ENCODE peak calls at places on chromosomes 5 and 9, in six cellular contexts. J is heart right ventricle, M is dorsolateral prefrontal cortex, S is HepG2, B is stomach, R is HCT116. U is an unnamed sample.

GRCh38 chr5:84028093-84028492 is 307.4 kb upstream of the HAPLN1 start:
- DNase-seq in M (no peak), R (no peak), J (no peak), B (no peak), S (no peak), U (no peak)

GRCh38 chr5:141845371-141845821 is 32.8 kb downstream of the PCDH1 start:
- DNase-seq in J (no peak), M (no peak), R (no peak), B (no peak), S (no peak), U (no peak)

GRCh38 chr9:95511952-95512750 is 4.6 kb downstream of the PTCH1 start:
- DNase-seq in J (no peak), B (no peak), M (no peak), R (no peak), S (no peak), U (no peak)

GRCh38 chr5:32709789-32710334 is 1.3 kb upstream of the NPR3 start:
- DNase-seq in R (peak), B (peak), S (peak), J (peak), M (no peak), U (no peak)

GRCh38 chr5:83542839-83543238 is 71.3 kb downstream of the VCAN start:
- DNase-seq in M (no peak), S (no peak), B (no peak), J (no peak), R (no peak), U (no peak)

GRCh38 chr9:99820330-99821186 is 1.1 kb upstream of the NR4A3 start:
- DNase-seq in B (peak), M (no peak), S (peak), R (no peak), J (peak), U (no peak)

GRCh38 chr5:135494196-135494595 is 41.6 kb downstream of the NEUROG1 start:
- DNase-seq in R (no peak), B (no peak), M (no peak), S (no peak), J (no peak), U (no peak)

GRCh38 chr5:156589859-156590216 is 260.3 kb upstream of the PPP1R2B start:
- DNase-seq in S (no peak), R (no peak), J (no peak), B (no peak), M (no peak), U (no peak)

GRCh38 chr9:133556354-133556753 is 21.9 kb downstream of the ADAMTSL2 start:
- DNase-seq in S (no peak), B (no peak), J (no peak), M (no peak), R (no peak), U (no peak)

GRCh38 chr5:171330011-171330410 is 21.0 kb downstream of the TLX3 start:
- DNase-seq in S (no peak), B (no peak), J (no peak), M (no peak), R (no peak), U (no peak)

GRCh38 chr5:56330806-56331205 is 97.7 kb upstream of the ANKRD55 start:
- DNase-seq in J (no peak), R (no peak), B (no peak), S (no peak), M (no peak), U (no peak)

GRCh38 chr5:93821892-93822291 is 80.5 kb upstream of the POU5F2 start:
- DNase-seq in S (no peak), J (no peak), B (no peak), R (no peak), M (no peak), U (no peak)

GRCh38 chr5:52262844-52263243 is 524.9 kb upstream of the ITGA1 start:
- DNase-seq in J (no peak), B (no peak), S (no peak), M (no peak), R (no peak), U (no peak)

GRCh38 chr5:116557669-116558271 is 16.9 kb downstream of the SEMA6A start:
- DNase-seq in S (peak), B (no peak), R (no peak), M (no peak), J (no peak), U (no peak)

GRCh38 chr5:34914671-34915138 is 599 bp downstream of the RAD1 start:
- DNase-seq in M (no peak), R (no peak), B (peak), J (peak), S (no peak), U (no peak)

GRCh38 chr5:72402959-72403628 is 82.9 kb downstream of the PTCD2 start:
- DNase-seq in R (no peak), B (peak), S (no peak), J (no peak), M (no peak), U (no peak)

GRCh38 chr9:104872959-104873850 is 54.8 kb downstream of the ABCA1 start:
- DNase-seq in B (no peak), R (no peak), M (no peak), S (peak), J (no peak), U (no peak)

GRCh38 chr5:1874348-1874747 is 8.4 kb downstream of the IRX4 start:
- DNase-seq in M (no peak), B (no peak), S (no peak), R (no peak), J (no peak), U (no peak)

GRCh38 chr9:69325409-69326212 is 596 bp downstream of the ENTREP1 start:
- DNase-seq in R (no peak), J (peak), B (peak), M (no peak), S (no peak), U (no peak)

GRCh38 chr9:93097496-93098205 is 1.6 kb downstream of the CARD19 start:
- DNase-seq in B (no peak), M (peak), J (no peak), S (no peak), R (no peak), U (no peak)

GRCh38 chr5:84433461-84433860 is 48.8 kb upstream of the EDIL3 start:
- DNase-seq in S (no peak), M (no peak), R (no peak), J (no peak), B (no peak), U (no peak)

GRCh38 chr5:141121563-141121962 is at the start of gene PCDHB4:
- DNase-seq in S (peak), B (no peak), J (no peak), M (no peak), R (no peak), U (peak)

GRCh38 chr5:68243251-68243650 is 27.7 kb downstream of the PIK3R1 start:
- DNase-seq in B (no peak), M (no peak), S (no peak), R (no peak), J (no peak), U (no peak)

GRCh38 chr5:134110382-134110781 is 4.1 kb upstream of the TCF7 start:
- DNase-seq in J (no peak), M (no peak), S (no peak), B (no peak), R (no peak), U (no peak)

GRCh38 chr9:121067655-121068054 is 7.1 kb upstream of the CNTRL start:
- DNase-seq in S (no peak), B (no peak), R (no peak), J (no peak), M (no peak), U (no peak)

GRCh38 chr5:95746194-95746593 is 15.1 kb downstream of the RHOBTB3 start:
- DNase-seq in M (no peak), S (no peak), B (no peak), R (no peak), J (no peak), U (no peak)

GRCh38 chr5:127957701-127958190 is 125.8 kb upstream of the SLC12A2 start:
- DNase-seq in J (no peak), B (no peak), S (no peak), R (no peak), M (no peak), U (peak)

GRCh38 chr9:100324594-100325200 is 28.0 kb downstream of the TEX10 start:
- DNase-seq in B (no peak), J (no peak), R (peak), S (peak), M (no peak), U (peak)

GRCh38 chr5:149416977-149417713 is 38.1 kb upstream of the IL17B start:
- DNase-seq in B (no peak), R (no peak), J (no peak), M (no peak), S (no peak), U (no peak)

GRCh38 chr5:170176916-170177315 is 55.9 kb upstream of the C5orf58 start:
- DNase-seq in R (no peak), M (no peak), J (no peak), S (no peak), B (no peak), U (no peak)
- TF ChIP-seq CTCF in R (no peak), M (no peak), J (no peak), S (no peak), B (no peak), U (no peak)

GRCh38 chr5:125595845-125596244 is 827.4 kb upstream of the GRAMD2B start:
- DNase-seq in R (no peak), M (no peak), S (no peak), B (no peak), J (no peak), U (no peak)
- H3K4me3 ChIP-seq in R (no peak), M (no peak), S (no peak), B (no peak), J (no peak), U (no peak)

GRCh38 chr9:115170674-115171073 is 52.7 kb upstream of the TNC start:
- DNase-seq in B (no peak), J (no peak), S (no peak), R (peak), M (no peak), U (no peak)
- TF ChIP-seq CTCF in B (no peak), J (no peak), S (no peak), R (no peak), M (no peak), U (no peak)

DNA sequence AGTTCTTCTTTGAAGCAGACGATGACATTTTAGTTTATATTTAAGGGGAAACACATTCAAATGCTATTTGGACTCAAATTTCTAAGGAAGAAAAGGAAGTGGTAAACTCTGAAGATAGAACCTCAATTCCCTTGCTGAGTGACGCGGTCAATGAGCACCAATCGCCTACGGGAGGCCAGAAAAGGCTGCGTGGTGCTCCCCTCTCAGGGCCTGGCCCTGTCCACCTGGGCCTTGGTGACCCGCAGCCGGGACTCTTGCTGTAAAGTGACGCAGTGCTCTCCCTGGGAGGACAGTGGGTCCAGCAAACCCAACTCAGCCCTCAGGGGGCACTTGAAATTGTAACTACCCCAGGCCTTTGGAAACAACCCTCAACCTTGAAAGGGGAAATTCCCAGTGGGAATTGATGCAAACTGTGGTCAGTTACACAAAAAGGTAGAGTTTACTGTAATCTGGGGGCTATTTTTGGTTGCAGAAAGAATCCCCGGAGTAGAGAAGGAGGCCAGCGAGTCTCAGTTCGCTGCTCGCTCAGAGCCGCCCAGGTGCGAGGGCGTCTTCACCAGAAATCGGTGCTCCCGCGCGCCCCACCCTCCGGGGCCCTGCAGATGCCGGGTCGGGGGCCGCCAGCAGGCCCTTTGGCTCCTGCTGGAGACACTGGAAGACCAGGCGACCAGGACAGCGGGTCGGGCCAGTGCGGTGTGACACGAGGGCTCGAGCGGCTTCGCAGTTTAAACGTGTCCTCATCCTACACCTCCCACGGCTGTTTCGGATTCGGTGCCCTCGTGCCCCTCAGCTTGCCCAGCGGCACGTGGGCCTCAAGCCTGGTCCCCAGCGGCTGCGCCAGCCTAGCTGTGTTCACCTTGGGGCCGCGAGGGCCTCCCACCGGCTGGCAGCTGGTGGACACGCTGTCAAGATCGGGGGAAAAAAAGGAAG is 1.4 kb upstream of the ANKRD33B start:
- DNase-seq in M (no peak), S (no peak), J (no peak), R (no peak), B (no peak), U (no peak)
- H3K4me3 ChIP-seq in M (peak), S (no peak), J (peak), R (peak), B (peak), U (no peak)

GRCh38 chr5:102903074-102903871 is 148.2 kb downstream of the PAM start:
- DNase-seq in S (no peak), B (no peak), J (no peak), R (no peak), M (no peak), U (no peak)

GRCh38 chr5:102902647-102903046 is 147.5 kb downstream of the PAM start:
- DNase-seq in R (no peak), J (no peak), S (no peak), B (no peak), M (no peak), U (no peak)

GRCh38 chr5:102910240-102911226 is 155.4 kb downstream of the PAM start:
- DNase-seq in S (no peak), R (peak), B (no peak), J (no peak), M (no peak), U (no peak)

GRCh38 chr5:102901821-102902448 is 146.8 kb downstream of the PAM start:
- DNase-seq in R (no peak), B (no peak), M (no peak), S (peak), J (no peak), U (no peak)

GRCh38 chr5:102905052-102905451 is 149.9 kb downstream of the PAM start:
- DNase-seq in S (no peak), M (no peak), R (no peak), B (no peak), J (no peak), U (no peak)
- TF ChIP-seq CTCF in S (no peak), M (no peak), R (no peak), B (no peak), J (no peak), U (no peak)

GRCh38 chr9:71824242-71824641 is 55.9 kb upstream of the CEMIP2 start:
- DNase-seq in J (no peak), S (no peak), B (no peak), R (no peak), M (no peak), U (no peak)

GRCh38 chr9:71822455-71822854 is 54.1 kb upstream of the CEMIP2 start:
- DNase-seq in B (no peak), S (no peak), R (no peak), J (no peak), M (no peak), U (no peak)

GRCh38 chr9:71822935-71823334 is 54.6 kb upstream of the CEMIP2 start:
- DNase-seq in S (no peak), B (no peak), M (no peak), J (no peak), R (no peak), U (no peak)

GRCh38 chr9:71830131-71830530 is 61.8 kb upstream of the CEMIP2 start:
- DNase-seq in R (no peak), M (peak), S (no peak), B (no peak), J (no peak), U (no peak)

GRCh38 chr9:71826289-71826688 is 58.0 kb upstream of the CEMIP2 start:
- DNase-seq in S (no peak), B (no peak), J (no peak), M (no peak), R (no peak), U (no peak)
- H3K4me3 ChIP-seq in S (no peak), B (no peak), J (no peak), M (no peak), R (no peak), U (no peak)

GRCh38 chr5:138212828-138213160 is 329 bp downstream of the CDC23 start:
- DNase-seq in B (no peak), J (no peak), M (no peak), R (no peak), S (no peak), U (no peak)
- TF ChIP-seq CTCF in B (no peak), J (no peak), M (no peak), R (no peak), S (no peak), U (no peak)

GRCh38 chr5:173793677-173794570 is 94.2 kb upstream of the CPEB4 start:
- DNase-seq in M (no peak), R (no peak), B (peak), J (no peak), S (peak), U (no peak)
- H3K4me3 ChIP-seq in M (no peak), R (no peak), B (no peak), J (no peak), S (no peak), U (no peak)

GRCh38 chr5:43066231-43066798 is 26.2 kb upstream of the ANXA2R start:
- DNase-seq in B (peak), R (peak), M (peak), J (peak), S (peak), U (no peak)
- TF ChIP-seq CTCF in B (no peak), R (no peak), M (no peak), J (no peak), S (no peak), U (no peak)

DNA sequence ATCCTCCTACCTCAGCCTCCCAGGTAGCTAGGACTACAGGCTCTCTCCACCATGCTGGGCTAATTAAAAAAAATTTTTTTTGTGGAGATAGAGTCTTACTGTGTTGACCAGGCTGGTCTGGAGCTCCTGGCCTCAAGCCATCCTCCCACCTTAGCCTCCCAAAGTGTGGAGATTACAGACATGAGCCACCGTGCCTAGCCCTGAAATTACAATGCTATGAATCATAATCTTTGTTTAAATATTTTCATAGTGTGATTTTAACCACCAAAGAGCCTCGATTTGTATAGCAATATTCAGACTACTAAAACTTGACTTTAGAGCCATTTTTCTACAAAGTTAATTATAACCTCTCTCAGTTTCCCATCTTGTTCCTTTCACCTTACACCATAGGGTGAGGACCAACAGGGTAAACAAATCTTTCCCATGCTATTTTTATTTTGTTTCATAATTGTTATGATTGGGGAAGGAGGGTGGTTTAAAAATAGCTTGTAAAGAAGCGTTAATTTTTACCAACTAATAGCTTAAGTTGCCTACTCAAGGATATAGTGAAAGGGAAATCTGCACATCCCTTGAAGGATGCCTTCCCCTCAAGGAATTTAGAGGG is 32.7 kb downstream of the UBE2D2 start:
- DNase-seq in R (peak), S (no peak), M (no peak), B (no peak), J (no peak), U (no peak)
- H3K4me3 ChIP-seq in R (peak), S (no peak), M (no peak), B (no peak), J (no peak), U (no peak)